ENCODE peak calls at places on chromosomes 1 and 21, in six cellular contexts. One of them, this sample, is unnamed.
A peak's percentile ranks its signal among the peaks of the same experiment; 100 is the strongest.

GRCh38 chr1:170699696-170700095 is 35.8 kb downstream of the PRRX1 start:
- DNase-seq in HepG2: no peak
- DNase-seq in DND-41: no peak
- DNase-seq in neural progenitor cell: no peak
- DNase-seq in A549: no peak
- DNase-seq in GM23248: no peak
- DNase-seq in this sample: no peak

GRCh38 chr21:34126269-34126668 is 52.9 kb downstream of the MRPS6 start:
- DNase-seq in GM23248: peak; percentile 65
- DNase-seq in A549: no peak
- DNase-seq in DND-41: no peak
- DNase-seq in neural progenitor cell: peak; percentile 50
- DNase-seq in HepG2: no peak
- DNase-seq in this sample: no peak

GRCh38 chr1:66980745-66981367 is 56.1 kb downstream of the MIER1 start:
- DNase-seq in GM23248: peak; percentile 44
- DNase-seq in A549: no peak
- DNase-seq in DND-41: no peak
- DNase-seq in neural progenitor cell: no peak
- DNase-seq in HepG2: no peak
- DNase-seq in this sample: no peak

GRCh38 chr1:167454929-167455785 is 63.2 kb downstream of the CD247 start:
- DNase-seq in HepG2: no peak
- DNase-seq in DND-41: peak; percentile 91
- DNase-seq in A549: peak; percentile 59
- DNase-seq in GM23248: peak; percentile 66
- DNase-seq in neural progenitor cell: peak; percentile 70
- DNase-seq in this sample: peak; percentile 75

GRCh38 chr1:3981261-3981660 is 81.2 kb upstream of the C1orf174 start:
- DNase-seq in DND-41: no peak
- DNase-seq in HepG2: no peak
- DNase-seq in neural progenitor cell: peak; percentile 62
- DNase-seq in GM23248: no peak
- DNase-seq in A549: no peak
- DNase-seq in this sample: no peak

GRCh38 chr21:34942911-34943310 is 106.2 kb downstream of the RUNX1 start:
- DNase-seq in HepG2: no peak
- DNase-seq in DND-41: no peak
- DNase-seq in GM23248: no peak
- DNase-seq in neural progenitor cell: no peak
- DNase-seq in A549: no peak
- DNase-seq in this sample: no peak

GRCh38 chr1:158371188-158371953 is 17.7 kb downstream of the CD1E start:
- DNase-seq in A549: no peak
- DNase-seq in HepG2: no peak
- DNase-seq in GM23248: no peak
- DNase-seq in DND-41: no peak
- DNase-seq in neural progenitor cell: no peak
- DNase-seq in this sample: no peak

GRCh38 chr1:19861034-19861433 is 21.2 kb upstream of the OTUD3 start:
- DNase-seq in DND-41: no peak
- DNase-seq in HepG2: no peak
- DNase-seq in neural progenitor cell: no peak
- DNase-seq in A549: no peak
- DNase-seq in GM23248: peak; percentile 73
- DNase-seq in this sample: no peak

GRCh38 chr1:24888061-24888970 is 41.8 kb downstream of the RUNX3 start:
- DNase-seq in GM23248: no peak
- DNase-seq in DND-41: no peak
- DNase-seq in HepG2: no peak
- DNase-seq in neural progenitor cell: no peak
- DNase-seq in A549: no peak
- DNase-seq in this sample: no peak

GRCh38 chr1:226638001-226638601 is 89.5 kb downstream of the STUM start:
- DNase-seq in GM23248: no peak
- DNase-seq in HepG2: no peak
- DNase-seq in neural progenitor cell: no peak
- DNase-seq in A549: no peak
- DNase-seq in DND-41: no peak
- DNase-seq in this sample: no peak

GRCh38 chr1:239930646-239931262 is 160.9 kb upstream of the FMN2 start:
- DNase-seq in DND-41: no peak
- DNase-seq in GM23248: no peak
- DNase-seq in neural progenitor cell: no peak
- DNase-seq in HepG2: no peak
- DNase-seq in A549: no peak
- DNase-seq in this sample: no peak

GRCh38 chr1:199221371-199222150 is 582.7 kb downstream of the PTPRC start:
- DNase-seq in GM23248: no peak
- DNase-seq in DND-41: peak; percentile 83
- DNase-seq in HepG2: no peak
- DNase-seq in neural progenitor cell: no peak
- DNase-seq in A549: no peak
- DNase-seq in this sample: peak; percentile 29

GRCh38 chr21:32334980-32335471 is 36.4 kb downstream of the MRAP start:
- DNase-seq in GM23248: peak; percentile 76
- DNase-seq in DND-41: no peak
- DNase-seq in neural progenitor cell: peak; percentile 28
- DNase-seq in A549: no peak
- DNase-seq in HepG2: no peak
- DNase-seq in this sample: no peak

GRCh38 chr1:207054476-207054875 is 1.4 kb downstream of the PFKFB2 start:
- DNase-seq in DND-41: no peak
- DNase-seq in neural progenitor cell: no peak
- DNase-seq in HepG2: no peak
- DNase-seq in GM23248: no peak
- DNase-seq in A549: no peak
- DNase-seq in this sample: peak; percentile 43

GRCh38 chr1:162987866-162988265 is 81.3 kb upstream of the RGS4 start:
- DNase-seq in A549: no peak
- DNase-seq in HepG2: no peak
- DNase-seq in GM23248: peak; percentile 90
- DNase-seq in neural progenitor cell: no peak
- DNase-seq in DND-41: no peak
- DNase-seq in this sample: no peak

GRCh38 chr1:8863712-8864324 is 14.7 kb downstream of the ENO1 start:
- DNase-seq in A549: no peak
- DNase-seq in DND-41: no peak
- DNase-seq in GM23248: no peak
- DNase-seq in neural progenitor cell: peak; percentile 50
- DNase-seq in HepG2: no peak
- DNase-seq in this sample: no peak

GRCh38 chr1:168636642-168637111 is 60.3 kb downstream of the XCL1 start:
- DNase-seq in HepG2: no peak
- DNase-seq in GM23248: peak; percentile 76
- DNase-seq in neural progenitor cell: no peak
- DNase-seq in DND-41: no peak
- DNase-seq in A549: no peak
- DNase-seq in this sample: no peak

GRCh38 chr1:19268445-19268844 is 16.8 kb downstream of the MRTO4 start:
- DNase-seq in DND-41: no peak
- DNase-seq in A549: no peak
- DNase-seq in HepG2: no peak
- DNase-seq in neural progenitor cell: no peak
- DNase-seq in GM23248: no peak
- DNase-seq in this sample: no peak

GRCh38 chr1:219792337-219793021 is 135.9 kb downstream of the SLC30A10 start:
- DNase-seq in GM23248: peak; percentile 80
- DNase-seq in neural progenitor cell: no peak
- DNase-seq in A549: no peak
- DNase-seq in DND-41: no peak
- DNase-seq in HepG2: no peak
- DNase-seq in this sample: no peak

GRCh38 chr1:85623061-85623471 is 42.5 kb downstream of the CCN1 start:
- DNase-seq in DND-41: no peak
- DNase-seq in A549: no peak
- DNase-seq in HepG2: no peak
- DNase-seq in GM23248: peak; percentile 89
- DNase-seq in neural progenitor cell: no peak
- DNase-seq in this sample: no peak

GRCh38 chr1:94620345-94621031 is 78.9 kb upstream of the F3 start:
- DNase-seq in A549: no peak
- DNase-seq in neural progenitor cell: no peak
- DNase-seq in HepG2: no peak
- DNase-seq in DND-41: no peak
- DNase-seq in GM23248: no peak
- DNase-seq in this sample: no peak

GRCh38 chr1:61227857-61228557 is 145.6 kb downstream of the NFIA start:
- DNase-seq in A549: no peak
- DNase-seq in GM23248: no peak
- DNase-seq in neural progenitor cell: no peak
- DNase-seq in DND-41: no peak
- DNase-seq in HepG2: no peak
- DNase-seq in this sample: no peak

GRCh38 chr21:34639250-34639649 is 24.3 kb upstream of the RCAN1 start:
- DNase-seq in A549: no peak
- DNase-seq in neural progenitor cell: no peak
- DNase-seq in HepG2: no peak
- DNase-seq in DND-41: no peak
- DNase-seq in GM23248: no peak
- DNase-seq in this sample: no peak

GRCh38 chr1:155973723-155974122 is 4.6 kb downstream of the ARHGEF2 start:
- DNase-seq in DND-41: no peak
- DNase-seq in A549: no peak
- DNase-seq in HepG2: no peak
- DNase-seq in GM23248: no peak
- DNase-seq in neural progenitor cell: no peak
- DNase-seq in this sample: no peak
- H3K4me1 ChIP-seq in DND-41: peaks cover 55% of the 10 kb centered on the region
- H3K4me1 ChIP-seq in A549: peaks cover 77% of the 10 kb centered on the region
- H3K4me1 ChIP-seq in HepG2: peaks cover 83% of the 10 kb centered on the region
- H3K4me1 ChIP-seq in GM23248: peaks cover 50% of the 10 kb centered on the region
- H3K4me1 ChIP-seq in neural progenitor cell: peaks cover 50% of the 10 kb centered on the region
- H3K4me1 ChIP-seq in this sample: peaks cover 68% of the 10 kb centered on the region

GRCh38 chr1:107649023-107649422 is 316.0 kb downstream of the VAV3 start:
- DNase-seq in GM23248: peak; percentile 50
- DNase-seq in neural progenitor cell: no peak
- DNase-seq in A549: no peak
- DNase-seq in DND-41: no peak
- DNase-seq in HepG2: no peak
- DNase-seq in this sample: no peak
- H3K4me2 ChIP-seq in GM23248: no peak overlapping the region
- H3K4me2 ChIP-seq in neural progenitor cell: no peak overlapping the region
- H3K4me2 ChIP-seq in A549: peak overlapping the region; percentile 11
- H3K4me2 ChIP-seq in DND-41: no peak overlapping the region
- H3K4me2 ChIP-seq in HepG2: no peak overlapping the region
- H3K4me2 ChIP-seq in this sample: no peak overlapping the region

GRCh38 chr1:65109515-65109914 is 38.5 kb upstream of the AK4 start:
- DNase-seq in DND-41: no peak
- DNase-seq in A549: no peak
- DNase-seq in HepG2: peak; percentile 8
- DNase-seq in GM23248: no peak
- DNase-seq in neural progenitor cell: no peak
- DNase-seq in this sample: no peak
- H3K27ac ChIP-seq in DND-41: no peak overlapping the region
- H3K27ac ChIP-seq in A549: no peak overlapping the region
- H3K27ac ChIP-seq in HepG2: no peak overlapping the region
- H3K27ac ChIP-seq in GM23248: no peak overlapping the region
- H3K27ac ChIP-seq in neural progenitor cell: no peak overlapping the region
- H3K27ac ChIP-seq in this sample: no peak overlapping the region

DNA sequence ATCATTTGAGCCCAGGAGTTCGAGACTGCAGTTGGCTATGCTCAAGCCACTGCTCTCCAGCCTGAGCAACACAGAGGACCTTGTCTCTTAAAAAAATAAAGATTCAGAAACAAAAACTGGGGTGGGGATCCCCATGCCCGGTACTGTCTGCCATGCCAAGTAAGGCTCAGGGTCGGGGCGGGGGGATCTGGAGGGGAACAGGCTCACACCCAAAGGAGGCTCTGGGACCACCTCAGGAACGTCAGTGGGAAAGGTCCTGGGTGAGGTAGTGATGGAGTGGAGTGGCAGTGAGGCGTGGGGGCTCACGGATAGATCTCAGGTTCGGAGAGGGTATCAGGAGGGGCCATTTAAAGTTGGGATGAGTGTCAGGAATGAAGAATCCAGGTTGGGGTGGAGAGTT is 765 bp upstream of the S100A4 start:
- DNase-seq in DND-41: no peak
- DNase-seq in neural progenitor cell: no peak
- DNase-seq in HepG2: no peak
- DNase-seq in GM23248: no peak
- DNase-seq in A549: no peak
- DNase-seq in this sample: no peak
- H3K4me1 ChIP-seq in DND-41: peaks cover 53% of the 10 kb centered on the region
- H3K4me1 ChIP-seq in neural progenitor cell: peaks cover 30% of the 10 kb centered on the region
- H3K4me1 ChIP-seq in HepG2: peaks cover 99% of the 10 kb centered on the region
- H3K4me1 ChIP-seq in GM23248: peaks cover 72% of the 10 kb centered on the region
- H3K4me1 ChIP-seq in A549: peaks cover 91% of the 10 kb centered on the region
- H3K4me1 ChIP-seq in this sample: peaks cover 16% of the 10 kb centered on the region

GRCh38 chr1:183319051-183319450 is 99.1 kb downstream of the NMNAT2 start:
- DNase-seq in HepG2: no peak
- DNase-seq in neural progenitor cell: no peak
- DNase-seq in A549: no peak
- DNase-seq in DND-41: no peak
- DNase-seq in GM23248: no peak
- DNase-seq in this sample: no peak
- H3K4me2 ChIP-seq in HepG2: no peak overlapping the region
- H3K4me2 ChIP-seq in neural progenitor cell: no peak overlapping the region
- H3K4me2 ChIP-seq in A549: no peak overlapping the region
- H3K4me2 ChIP-seq in DND-41: no peak overlapping the region
- H3K4me2 ChIP-seq in GM23248: no peak overlapping the region
- H3K4me2 ChIP-seq in this sample: no peak overlapping the region

GRCh38 chr1:91842563-91842962 is 43.4 kb downstream of the TGFBR3 start:
- DNase-seq in DND-41: no peak
- DNase-seq in HepG2: no peak
- DNase-seq in neural progenitor cell: no peak
- DNase-seq in GM23248: no peak
- DNase-seq in A549: no peak
- DNase-seq in this sample: no peak

GRCh38 chr1:91843843-91844242 is 42.1 kb downstream of the TGFBR3 start:
- DNase-seq in GM23248: no peak
- DNase-seq in DND-41: no peak
- DNase-seq in HepG2: no peak
- DNase-seq in A549: no peak
- DNase-seq in neural progenitor cell: no peak
- DNase-seq in this sample: no peak

GRCh38 chr1:91847851-91848250 is 38.1 kb downstream of the TGFBR3 start:
- DNase-seq in neural progenitor cell: no peak
- DNase-seq in A549: no peak
- DNase-seq in DND-41: no peak
- DNase-seq in GM23248: no peak
- DNase-seq in HepG2: no peak
- DNase-seq in this sample: no peak

GRCh38 chr1:91846007-91846620 is 39.8 kb downstream of the TGFBR3 start:
- DNase-seq in neural progenitor cell: peak; percentile 28
- DNase-seq in DND-41: no peak
- DNase-seq in GM23248: peak; percentile 22
- DNase-seq in HepG2: peak; percentile 74
- DNase-seq in A549: no peak
- DNase-seq in this sample: no peak

GRCh38 chr1:91844862-91845528 is 41.0 kb downstream of the TGFBR3 start:
- DNase-seq in DND-41: no peak
- DNase-seq in A549: peak; percentile 62
- DNase-seq in neural progenitor cell: no peak
- DNase-seq in HepG2: peak; percentile 87
- DNase-seq in GM23248: peak; percentile 98
- DNase-seq in this sample: no peak
- H3K27ac ChIP-seq in DND-41: no peak overlapping the region
- H3K27ac ChIP-seq in A549: peak overlapping the region; percentile 75
- H3K27ac ChIP-seq in neural progenitor cell: no peak overlapping the region
- H3K27ac ChIP-seq in HepG2: peak overlapping the region; percentile 66
- H3K27ac ChIP-seq in GM23248: peak overlapping the region; percentile 72
- H3K27ac ChIP-seq in this sample: no peak overlapping the region